ENCODE peak calls at places on chromosome 17, in seven cellular contexts. G is dorsolateral prefrontal cortex; X is body of pancreas; M is heart left ventricle; J is transverse colon; I is mesendoderm; O is CD8-positive, alpha-beta T cell. N is an unnamed sample.
A peak's percentile ranks its signal among the peaks of the same experiment; 100 is the strongest.

GRCh38 chr17:7218774-7219173 is 862 bp downstream of the DLG4 start:
- DNase-seq in O (no peak), I (no peak), X (no peak), G (no peak), M (no peak), J (no peak), N (peak; percentile 12)

GRCh38 chr17:6279659-6280058 is 155.3 kb downstream of the AIPL1 start:
- DNase-seq in M (no peak), I (peak; percentile 86), J (peak; percentile 71), G (no peak), O (no peak), X (peak; percentile 11), N (no peak)

GRCh38 chr17:42928714-42929496 is 28.3 kb downstream of the G6PC1 start:
- DNase-seq in I (peak; percentile 92), X (peak; percentile 60), J (peak; percentile 18), G (no peak), O (no peak), M (peak; percentile 26), N (peak; percentile 13)

GRCh38 chr17:15231851-15232516 is 33.1 kb downstream of the PMP22 start:
- DNase-seq in I (peak; percentile 50), J (no peak), X (no peak), O (no peak), G (peak; percentile 79), M (no peak), N (no peak)

GRCh38 chr17:74963656-74964055 is 8.9 kb downstream of the HID1 start:
- DNase-seq in M (no peak), J (no peak), I (peak; percentile 23), G (no peak), X (no peak), O (no peak), N (no peak)

GRCh38 chr17:17570207-17570797 is 21.2 kb downstream of the PEMT start:
- DNase-seq in G (peak; percentile 58), M (peak; percentile 67), O (no peak), I (peak; percentile 42), J (peak; percentile 39), X (peak; percentile 75), N (peak; percentile 80)

GRCh38 chr17:34375598-34375997 is 12.6 kb upstream of the CCL1 start:
- DNase-seq in G (no peak), J (no peak), I (no peak), X (no peak), M (no peak), O (no peak), N (no peak)

GRCh38 chr17:61444831-61445230 is 7.4 kb upstream of the TBX4 start:
- DNase-seq in M (no peak), X (no peak), I (no peak), O (no peak), G (no peak), J (no peak), N (no peak)

GRCh38 chr17:4573682-4574081 is 10.6 kb upstream of the SMTNL2 start:
- DNase-seq in X (no peak), J (no peak), O (no peak), I (no peak), G (no peak), M (peak; percentile 82), N (peak; percentile 91)

GRCh38 chr17:1912146-1912545 is 82.3 kb downstream of the RPA1 start:
- DNase-seq in G (no peak), O (no peak), X (no peak), J (no peak), I (no peak), M (no peak), N (no peak)

GRCh38 chr17:55577011-55577586 is 65.8 kb upstream of the SMIM36 start:
- DNase-seq in X (no peak), O (no peak), G (no peak), I (no peak), M (peak; percentile 64), J (peak; percentile 36), N (no peak)

GRCh38 chr17:11795906-11796305 is 197.6 kb downstream of the DNAH9 start:
- DNase-seq in G (no peak), X (no peak), M (no peak), J (no peak), I (no peak), O (no peak), N (no peak)

GRCh38 chr17:49624896-49625295 is 49.2 kb downstream of the NXPH3 start:
- DNase-seq in O (no peak), I (no peak), J (no peak), X (no peak), M (no peak), G (peak; percentile 38), N (no peak)

GRCh38 chr17:49618112-49618611 is 42.5 kb downstream of the NXPH3 start:
- DNase-seq in J (no peak), I (no peak), M (no peak), X (no peak), O (no peak), G (no peak), N (no peak)

GRCh38 chr17:49621420-49621819 is 45.7 kb downstream of the NXPH3 start:
- DNase-seq in X (no peak), J (no peak), I (no peak), O (no peak), M (no peak), G (no peak), N (no peak)

GRCh38 chr17:49616546-49617205 is 41.0 kb downstream of the NXPH3 start:
- DNase-seq in I (no peak), O (no peak), G (peak; percentile 60), X (peak; percentile 42), M (peak; percentile 86), J (peak; percentile 38), N (peak; percentile 82)

DNA sequence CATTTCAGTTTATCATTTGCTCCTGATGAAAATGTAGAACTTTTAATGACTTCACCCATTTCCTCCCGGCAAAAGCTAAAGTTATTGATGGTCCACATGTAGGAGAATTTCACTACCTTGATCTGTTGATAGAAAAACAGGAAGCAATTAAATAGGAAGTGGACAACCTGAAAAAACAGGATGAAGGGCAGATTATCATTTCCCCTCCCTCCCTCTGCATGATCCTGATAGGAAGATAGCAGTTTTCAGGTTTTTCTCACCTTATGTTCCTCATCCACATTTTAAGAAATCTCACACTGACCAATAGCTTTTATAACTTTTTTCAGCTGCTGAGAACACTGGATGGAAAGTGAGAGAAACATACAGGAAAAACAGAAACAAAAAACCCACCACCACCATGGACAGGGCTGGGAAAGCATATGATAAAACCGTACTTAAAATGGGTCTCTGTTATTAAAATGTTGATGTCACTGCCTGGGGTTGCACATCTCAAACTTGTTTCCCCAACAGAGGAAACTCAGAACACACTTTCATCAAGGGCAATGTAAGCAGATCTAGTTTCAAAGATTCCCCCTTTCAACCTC is 46.4 kb downstream of the NXPH3 start:
- DNase-seq in M (no peak), X (no peak), J (no peak), I (no peak), O (no peak), G (no peak), N (no peak)
- H3K27ac ChIP-seq in M (no peak overlapping the region), X (no peak overlapping the region), J (peak overlapping the region; percentile 31), I (no peak overlapping the region), O (no peak overlapping the region), G (no peak overlapping the region), N (peak overlapping the region; percentile 32)

GRCh38 chr17:76267051-76267576 is 2.0 kb downstream of the UBALD2 start:
- DNase-seq in M (no peak), X (no peak), G (no peak), O (no peak), J (no peak), I (no peak), N (no peak)

GRCh38 chr17:76268015-76268749 is 3.0 kb downstream of the UBALD2 start:
- DNase-seq in X (no peak), M (peak; percentile 87), I (peak; percentile 87), J (peak; percentile 84), G (peak; percentile 72), O (peak; percentile 57), N (peak; percentile 94)

GRCh38 chr17:76270127-76270592 is 5.0 kb downstream of the UBALD2 start:
- DNase-seq in M (no peak), X (no peak), J (no peak), O (no peak), G (no peak), I (no peak), N (no peak)

GRCh38 chr17:76270770-76271668 is 5.9 kb downstream of the UBALD2 start:
- DNase-seq in J (no peak), M (no peak), O (no peak), X (no peak), G (no peak), I (no peak), N (no peak)

DNA sequence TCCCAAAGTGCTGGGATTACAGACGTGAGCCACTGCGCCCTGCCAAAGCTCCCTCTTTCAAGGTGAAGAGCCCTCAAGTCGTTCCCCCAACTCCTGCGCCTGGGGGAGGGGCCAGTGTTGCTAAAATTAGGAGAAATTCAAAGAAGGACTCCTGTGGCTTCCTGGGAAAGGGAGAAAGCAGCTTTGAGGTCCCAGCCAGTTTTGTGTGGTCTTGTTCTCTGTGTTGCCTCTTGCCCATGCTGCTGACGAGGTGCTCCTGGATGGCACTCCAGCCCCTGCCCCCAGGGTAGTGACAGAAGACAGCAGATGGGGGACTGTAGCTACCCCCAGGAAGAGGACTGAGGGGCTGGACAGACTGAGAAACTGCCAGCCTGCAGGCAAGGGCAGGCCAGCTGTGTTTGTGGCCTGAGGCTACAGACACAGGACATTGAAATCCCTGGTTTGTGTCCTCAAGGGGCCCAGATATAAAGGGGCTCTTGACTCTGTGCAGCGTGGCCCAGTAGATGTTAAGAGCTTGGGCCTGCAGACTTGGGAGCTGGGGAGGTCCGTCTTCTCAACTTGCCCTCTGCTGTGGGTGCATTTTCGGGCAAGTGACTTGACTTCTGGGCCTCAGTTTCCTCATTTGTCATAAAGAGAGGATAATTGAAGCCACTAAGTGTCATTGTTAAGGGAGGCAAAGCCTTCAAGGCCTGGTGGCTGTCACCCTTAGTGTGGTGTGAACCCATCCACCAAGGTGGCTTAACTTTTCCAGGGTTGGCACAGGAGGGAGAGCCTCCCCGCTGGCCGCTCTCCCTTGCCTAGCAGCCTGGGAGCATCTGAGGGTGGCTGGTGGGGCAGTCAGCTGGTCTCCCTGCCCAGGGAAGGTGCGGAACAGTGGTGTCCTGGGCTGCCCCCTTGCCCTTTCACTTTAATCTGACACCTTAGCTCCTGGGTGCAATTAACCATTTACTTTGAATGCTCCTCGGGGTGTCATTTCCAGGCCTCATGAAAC is 4.1 kb downstream of the UBALD2 start:
- DNase-seq in O (no peak), X (no peak), J (no peak), I (no peak), M (no peak), G (no peak), N (peak; percentile 37)
- H3K27ac ChIP-seq in O (no peak overlapping the region), X (peak overlapping the region; percentile 96), J (peak overlapping the region; percentile 96), I (no peak overlapping the region), M (peak overlapping the region; percentile 59), G (peak overlapping the region; percentile 32), N (peak overlapping the region; percentile 94)

GRCh38 chr17:28807925-28808641 is 34.5 kb downstream of the FAM222B start:
- DNase-seq in X (no peak), M (no peak), I (no peak), O (no peak), J (no peak), G (no peak), N (no peak)
- H3K27ac ChIP-seq in X (peak overlapping the region; percentile 95), M (no peak overlapping the region), I (peak overlapping the region; percentile 79), O (no peak overlapping the region), J (peak overlapping the region; percentile 97), G (peak overlapping the region; percentile 93), N (peak overlapping the region; percentile 89)

DNA sequence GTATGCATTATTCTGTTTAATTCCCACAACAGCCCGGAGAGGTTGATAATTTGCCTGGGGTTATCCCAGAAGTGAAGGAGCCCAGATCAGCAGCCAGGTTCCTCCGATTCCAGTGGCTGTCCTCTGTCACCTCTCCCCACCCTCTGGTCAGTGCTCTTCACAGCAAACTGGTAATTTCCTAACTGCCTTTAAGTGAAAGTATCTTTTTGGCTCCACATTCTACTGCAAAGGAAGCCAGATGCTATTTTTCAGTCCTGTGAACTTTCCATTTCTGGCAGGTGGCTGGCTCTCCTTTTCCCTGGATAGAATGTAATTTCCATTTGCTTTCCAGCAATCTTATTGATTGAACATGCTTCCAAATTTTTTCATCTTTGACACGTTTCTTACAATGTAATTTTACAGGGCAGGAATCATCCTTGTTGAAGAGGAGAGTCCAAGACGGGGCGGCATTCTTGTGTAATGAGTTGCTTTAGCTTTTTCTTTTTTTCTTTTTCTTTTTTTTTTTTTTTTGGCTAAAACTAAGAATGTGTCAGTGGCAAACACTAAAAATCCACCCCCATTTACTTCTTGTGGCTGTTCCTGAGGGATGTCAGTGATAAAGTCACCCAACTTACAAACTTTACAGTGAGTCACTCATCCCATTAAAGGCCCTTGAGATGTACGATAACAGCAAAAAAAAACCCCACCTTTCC is 29.6 kb upstream of the PRKCA start:
- DNase-seq in M (no peak), I (no peak), X (no peak), G (no peak), O (no peak), J (no peak), N (no peak)
- H3K27ac ChIP-seq in M (no peak overlapping the region), I (no peak overlapping the region), X (no peak overlapping the region), G (no peak overlapping the region), O (no peak overlapping the region), J (no peak overlapping the region), N (no peak overlapping the region)